ENCODE peak calls at places on chromosomes 13 and 19, in nine cellular contexts. A is cardiac muscle cell; V is CD8-positive, alpha-beta memory T cell; Y is right lobe of liver; O is Caco-2; Z is CD8-positive, alpha-beta T cell; T is body of pancreas; R is breast epithelium; U is transverse colon. B is an unnamed sample.

GRCh38 chr19:5225486-5226345 is 114.9 kb downstream of the PTPRS start:
- DNase-seq in A (peak; percentile 21), V (no peak), Y (no peak), O (peak; percentile 49), Z (no peak), T (no peak), R (no peak), U (no peak), B (peak; percentile 83)

GRCh38 chr19:13764821-13765394 is 586 bp downstream of the MRI1 start:
- DNase-seq in A (peak; percentile 50), V (peak; percentile 37), Y (no peak), O (peak; percentile 44), Z (peak; percentile 44), T (peak; percentile 35), R (no peak), U (peak; percentile 42), B (peak; percentile 67)

GRCh38 chr19:33175886-33176669 is 18.1 kb upstream of the LRP3 start:
- DNase-seq in A (peak; percentile 56), V (no peak), Y (no peak), O (peak; percentile 70), Z (peak; percentile 14), T (no peak), R (no peak), U (no peak), B (peak; percentile 48)

GRCh38 chr19:21483589-21484170 is 21.7 kb upstream of the ZNF429 start:
- DNase-seq in A (peak; percentile 37), V (no peak), Y (peak; percentile 63), O (peak; percentile 29), Z (peak; percentile 68), T (peak; percentile 73), R (peak; percentile 75), U (peak; percentile 51), B (peak; percentile 93)

GRCh38 chr13:60348097-60348496 is 48.9 kb upstream of the TDRD3 start:
- DNase-seq in A (no peak), V (no peak), Y (no peak), O (no peak), Z (no peak), T (peak; percentile 23), R (no peak), U (no peak), B (no peak)

GRCh38 chr13:71877280-71877653 is 10.3 kb upstream of the DACH1 start:
- DNase-seq in A (no peak), V (no peak), Y (no peak), O (peak; percentile 4), Z (no peak), T (no peak), R (no peak), U (no peak), B (peak; percentile 78)

GRCh38 chr19:4053423-4054324 is 13.0 kb downstream of the ZBTB7A start:
- DNase-seq in A (no peak), V (no peak), Y (peak; percentile 55), O (no peak), Z (no peak), T (no peak), R (no peak), U (peak; percentile 70), B (no peak)

GRCh38 chr13:94369862-94370491 is 109.5 kb downstream of the DCT start:
- DNase-seq in A (no peak), V (no peak), Y (no peak), O (no peak), Z (no peak), T (no peak), R (no peak), U (peak; percentile 7), B (no peak)

GRCh38 chr13:73901324-73902068 is 232.7 kb downstream of the KLF12 start:
- DNase-seq in A (no peak), V (no peak), Y (no peak), O (no peak), Z (no peak), T (no peak), R (no peak), U (no peak), B (no peak)

GRCh38 chr13:35889560-35889959 is 241.6 kb downstream of the DCLK1 start:
- DNase-seq in A (no peak), V (no peak), Y (no peak), O (no peak), Z (no peak), T (no peak), R (no peak), U (no peak), B (no peak)

GRCh38 chr19:7294571-7295212 is 478 bp upstream of the INSR start:
- DNase-seq in A (peak; percentile 74), V (no peak), Y (peak; percentile 89), O (peak; percentile 82), Z (no peak), T (peak; percentile 83), R (peak; percentile 60), U (peak; percentile 83), B (peak; percentile 75)

GRCh38 chr19:47253467-47253881 is 2.9 kb upstream of the CCDC9 start:
- DNase-seq in A (no peak), V (no peak), Y (no peak), O (no peak), Z (no peak), T (no peak), R (no peak), U (no peak), B (no peak)

GRCh38 chr19:51811344-51811743 is 16.4 kb downstream of the FPR3 start:
- DNase-seq in A (no peak), V (no peak), Y (peak; percentile 56), O (no peak), Z (no peak), T (no peak), R (no peak), U (peak; percentile 16), B (no peak)

DNA sequence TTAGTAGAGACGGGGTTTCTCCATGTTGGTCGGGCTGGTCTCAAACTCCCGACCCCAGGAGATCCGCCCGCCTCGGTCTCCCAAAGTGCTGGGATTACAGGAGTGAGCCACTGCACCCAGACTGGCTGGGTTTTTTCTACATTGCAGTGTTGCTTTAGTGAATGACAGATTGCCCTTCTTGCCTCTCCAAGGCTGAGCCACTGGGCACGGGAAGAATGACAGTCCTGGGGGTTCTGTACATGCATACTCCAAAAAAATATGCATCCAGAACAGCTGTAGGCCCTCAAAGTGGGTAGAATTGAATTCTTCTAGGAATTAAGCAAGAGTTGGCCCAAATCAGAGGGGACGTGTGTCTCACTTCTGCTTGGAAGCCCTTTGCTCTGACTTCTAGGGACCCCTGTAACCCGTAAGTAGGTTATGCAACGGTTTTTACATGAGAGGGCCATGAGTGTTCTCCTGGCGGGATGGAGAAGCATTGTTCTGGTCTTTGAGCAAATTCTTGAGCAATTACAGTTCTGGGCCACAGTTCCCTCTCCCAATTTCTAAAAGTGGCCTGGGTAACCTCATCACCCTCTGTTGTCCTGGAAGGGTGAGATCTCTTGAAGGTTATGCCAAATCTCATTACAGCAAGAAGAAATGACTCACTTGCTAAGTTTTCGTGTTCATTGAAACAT is 3.6 kb downstream of the ACTN4 start:
- DNase-seq in A (no peak), V (no peak), Y (no peak), O (no peak), Z (no peak), T (no peak), R (no peak), U (no peak), B (no peak)
- H3K4me1 ChIP-seq in A (peaks cover 48% of the 10 kb centered on the region), V (peaks cover 46% of the 10 kb centered on the region), Y (peaks cover 57% of the 10 kb centered on the region), O (peaks cover 66% of the 10 kb centered on the region), Z (peaks cover 38% of the 10 kb centered on the region), T (peaks cover 74% of the 10 kb centered on the region), R (peaks cover 35% of the 10 kb centered on the region), U (peaks cover 49% of the 10 kb centered on the region), B (peaks cover 18% of the 10 kb centered on the region)

GRCh38 chr13:46480131-46480530 is 72.8 kb upstream of the LRCH1 start:
- DNase-seq in A (no peak), V (no peak), Y (no peak), O (no peak), Z (no peak), T (no peak), R (no peak), U (no peak), B (no peak)
- H3K4me1 ChIP-seq in A (no peaks in the 10 kb centered on the region), V (no peaks in the 10 kb centered on the region), Y (no peaks in the 10 kb centered on the region), O (peaks cover 5% of the 10 kb centered on the region), Z (no peaks in the 10 kb centered on the region), T (no peaks in the 10 kb centered on the region), R (no peaks in the 10 kb centered on the region), U (no peaks in the 10 kb centered on the region), B (no peaks in the 10 kb centered on the region)

GRCh38 chr19:16620018-16620417 is 8.0 kb downstream of the MED26 start:
- DNase-seq in A (no peak), V (no peak), Y (no peak), O (no peak), Z (no peak), T (no peak), R (no peak), U (no peak), B (no peak)

GRCh38 chr19:16618248-16618647 is 9.8 kb downstream of the MED26 start:
- DNase-seq in A (no peak), V (no peak), Y (no peak), O (no peak), Z (no peak), T (no peak), R (no peak), U (no peak), B (no peak)

GRCh38 chr19:16621165-16621800 is 6.7 kb downstream of the MED26 start:
- DNase-seq in A (no peak), V (no peak), Y (no peak), O (no peak), Z (no peak), T (no peak), R (no peak), U (no peak), B (no peak)

GRCh38 chr19:16619456-16619855 is 8.5 kb downstream of the MED26 start:
- DNase-seq in A (no peak), V (no peak), Y (no peak), O (no peak), Z (no peak), T (no peak), R (no peak), U (no peak), B (no peak)

GRCh38 chr19:16620584-16620983 is 7.4 kb downstream of the MED26 start:
- DNase-seq in A (no peak), V (no peak), Y (no peak), O (peak; percentile 3), Z (no peak), T (no peak), R (no peak), U (no peak), B (no peak)
- H3K4me1 ChIP-seq in A (no peaks in the 10 kb centered on the region), V (peaks cover 47% of the 10 kb centered on the region), Y (no peaks in the 10 kb centered on the region), O (peaks cover 8% of the 10 kb centered on the region), Z (peaks cover 40% of the 10 kb centered on the region), T (peaks cover 38% of the 10 kb centered on the region), R (peaks cover 15% of the 10 kb centered on the region), U (peaks cover 10% of the 10 kb centered on the region), B (no peaks in the 10 kb centered on the region)

GRCh38 chr19:30423481-30423880 is 51.3 kb downstream of the ZNF536 start:
- DNase-seq in A (no peak), V (no peak), Y (no peak), O (no peak), Z (no peak), T (no peak), R (no peak), U (no peak), B (no peak)

GRCh38 chr19:30428856-30429255 is 56.7 kb downstream of the ZNF536 start:
- DNase-seq in A (no peak), V (no peak), Y (no peak), O (no peak), Z (no peak), T (no peak), R (no peak), U (no peak), B (no peak)

GRCh38 chr19:30425885-30426838 is 54.0 kb downstream of the ZNF536 start:
- DNase-seq in A (no peak), V (no peak), Y (no peak), O (no peak), Z (no peak), T (no peak), R (no peak), U (no peak), B (no peak)

GRCh38 chr19:30428281-30428680 is 56.1 kb downstream of the ZNF536 start:
- DNase-seq in A (no peak), V (no peak), Y (no peak), O (no peak), Z (no peak), T (no peak), R (no peak), U (no peak), B (no peak)

GRCh38 chr19:30426864-30427263 is 54.7 kb downstream of the ZNF536 start:
- DNase-seq in A (no peak), V (no peak), Y (no peak), O (no peak), Z (no peak), T (no peak), R (no peak), U (no peak), B (no peak)
- H3K4me1 ChIP-seq in A (no peaks in the 10 kb centered on the region), V (no peaks in the 10 kb centered on the region), Y (no peaks in the 10 kb centered on the region), O (no peaks in the 10 kb centered on the region), Z (no peaks in the 10 kb centered on the region), T (no peaks in the 10 kb centered on the region), R (no peaks in the 10 kb centered on the region), U (no peaks in the 10 kb centered on the region), B (no peaks in the 10 kb centered on the region)